ENCODE peak calls at places on chromosome 9, in eight cellular contexts. K is pancreas, Q is GM23248, I is neuronal stem cell, W is Caco-2, V is endothelial cell of umbilical vein, N is left ventricle myocardium inferior, R is stomach. S is an unnamed sample.
A peak's percentile ranks its signal among the peaks of the same experiment; 100 is the strongest.

GRCh38 chr9:128192601-128193371 is 1.4 kb upstream of the CIZ1 start:
- DNase-seq in K (peak; percentile 88), Q (peak; percentile 94), I (no peak), W (peak; percentile 92), V (peak; percentile 95), N (peak; percentile 61), R (peak; percentile 87), S (peak; percentile 97)

GRCh38 chr9:80498165-80498564 is 926.4 kb downstream of the TLE4 start:
- DNase-seq in K (no peak), Q (no peak), I (no peak), W (no peak), V (no peak), N (no peak), R (no peak), S (no peak)

GRCh38 chr9:108549184-108549583 is 306.6 kb downstream of the ACTL7B start:
- DNase-seq in K (no peak), Q (no peak), I (no peak), W (no peak), V (no peak), N (no peak), R (peak; percentile 62), S (peak; percentile 12)

GRCh38 chr9:20603524-20604268 is 18.6 kb downstream of the MLLT3 start:
- DNase-seq in K (no peak), Q (peak; percentile 45), I (peak; percentile 27), W (no peak), V (no peak), N (no peak), R (no peak), S (no peak)

GRCh38 chr9:92759990-92760893 is 4.4 kb downstream of the BICD2 start:
- DNase-seq in K (peak; percentile 70), Q (peak; percentile 84), I (no peak), W (no peak), V (no peak), N (peak; percentile 80), R (peak; percentile 82), S (no peak)

GRCh38 chr9:35237303-35237702 is 75.5 kb downstream of the UNC13B start:
- DNase-seq in K (no peak), Q (no peak), I (no peak), W (peak; percentile 51), V (no peak), N (no peak), R (peak; percentile 32), S (peak; percentile 70)

GRCh38 chr9:86184125-86184524 is 75.3 kb downstream of the C9orf153 start:
- DNase-seq in K (no peak), Q (no peak), I (no peak), W (no peak), V (no peak), N (no peak), R (no peak), S (no peak)

GRCh38 chr9:135087489-135087791 is at the start of gene OLFM1:
- DNase-seq in K (peak; percentile 91), Q (peak; percentile 90), I (peak; percentile 72), W (peak; percentile 59), V (peak; percentile 46), N (peak; percentile 79), R (peak; percentile 71), S (peak; percentile 19)

GRCh38 chr9:105419981-105420597 is 27.7 kb upstream of the FSD1L start:
- DNase-seq in K (no peak), Q (no peak), I (no peak), W (no peak), V (no peak), N (no peak), R (no peak), S (no peak)

GRCh38 chr9:121620777-121621437 is 30.5 kb upstream of the DAB2IP start:
- DNase-seq in K (no peak), Q (peak; percentile 47), I (no peak), W (peak; percentile 62), V (peak; percentile 35), N (no peak), R (no peak), S (no peak)

GRCh38 chr9:11915699-11916098 is 777.5 kb upstream of the TYRP1 start:
- DNase-seq in K (no peak), Q (no peak), I (no peak), W (no peak), V (no peak), N (no peak), R (no peak), S (no peak)

GRCh38 chr9:137186385-137186784 is 2.0 kb downstream of the ANAPC2 start:
- DNase-seq in K (no peak), Q (no peak), I (no peak), W (no peak), V (no peak), N (no peak), R (no peak), S (no peak)
- H3K4me3 ChIP-seq in K (no peak overlapping the region), Q (peak overlapping the region; percentile 83), I (no peak overlapping the region), W (no peak overlapping the region), V (no peak overlapping the region), N (peak overlapping the region; percentile 100), R (peak overlapping the region; percentile 96), S (no peak overlapping the region)

GRCh38 chr9:22033012-22033630 is 24.0 kb upstream of the CDKN2B start:
- DNase-seq in K (no peak), Q (no peak), I (no peak), W (no peak), V (no peak), N (no peak), R (no peak), S (no peak)

GRCh38 chr9:22037954-22038690 is 29.0 kb upstream of the CDKN2B start:
- DNase-seq in K (no peak), Q (peak; percentile 71), I (no peak), W (no peak), V (peak; percentile 51), N (no peak), R (no peak), S (peak; percentile 73)

GRCh38 chr9:22036866-22037626 is 27.9 kb upstream of the CDKN2B start:
- DNase-seq in K (no peak), Q (peak; percentile 40), I (no peak), W (no peak), V (no peak), N (no peak), R (no peak), S (no peak)

GRCh38 chr9:22039258-22039657 is 30.2 kb upstream of the CDKN2B start:
- DNase-seq in K (no peak), Q (no peak), I (no peak), W (no peak), V (no peak), N (no peak), R (no peak), S (no peak)

GRCh38 chr9:22035591-22036011 is 26.5 kb upstream of the CDKN2B start:
- DNase-seq in K (no peak), Q (peak; percentile 12), I (no peak), W (no peak), V (no peak), N (no peak), R (no peak), S (no peak)
- H3K4me1 ChIP-seq in K (peaks cover 6% of the 10 kb centered on the region), Q (peaks cover 36% of the 10 kb centered on the region), I (no peaks in the 10 kb centered on the region), W (peaks cover under 1% of the 10 kb centered on the region), V (peaks cover 1% of the 10 kb centered on the region), N (no peaks in the 10 kb centered on the region), R (peaks cover 13% of the 10 kb centered on the region), S (peaks cover 4% of the 10 kb centered on the region)

DNA sequence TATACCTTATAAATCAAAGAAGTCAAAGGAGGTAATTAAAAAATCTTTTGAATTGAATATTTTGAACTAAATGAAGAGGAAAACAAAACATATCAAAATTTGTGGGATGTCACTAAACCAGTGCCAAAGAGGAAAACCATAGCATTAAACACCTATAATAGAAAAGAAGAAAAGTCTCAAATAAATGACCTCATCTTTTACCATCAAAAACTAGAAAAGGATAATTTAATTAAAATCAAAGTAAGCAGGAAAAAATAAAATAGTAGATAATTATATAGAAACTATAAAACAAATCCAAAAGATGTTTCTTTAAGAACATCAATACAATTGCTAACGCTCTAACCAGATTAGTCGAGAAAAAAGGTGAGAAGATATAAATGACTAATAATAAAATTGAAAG is 47.8 kb downstream of the LPAR1 start:
- DNase-seq in K (no peak), Q (no peak), I (no peak), W (no peak), V (no peak), N (no peak), R (no peak), S (no peak)
- H3K4me3 ChIP-seq in K (no peak overlapping the region), Q (no peak overlapping the region), I (no peak overlapping the region), W (no peak overlapping the region), V (no peak overlapping the region), N (no peak overlapping the region), R (no peak overlapping the region), S (no peak overlapping the region)

DNA sequence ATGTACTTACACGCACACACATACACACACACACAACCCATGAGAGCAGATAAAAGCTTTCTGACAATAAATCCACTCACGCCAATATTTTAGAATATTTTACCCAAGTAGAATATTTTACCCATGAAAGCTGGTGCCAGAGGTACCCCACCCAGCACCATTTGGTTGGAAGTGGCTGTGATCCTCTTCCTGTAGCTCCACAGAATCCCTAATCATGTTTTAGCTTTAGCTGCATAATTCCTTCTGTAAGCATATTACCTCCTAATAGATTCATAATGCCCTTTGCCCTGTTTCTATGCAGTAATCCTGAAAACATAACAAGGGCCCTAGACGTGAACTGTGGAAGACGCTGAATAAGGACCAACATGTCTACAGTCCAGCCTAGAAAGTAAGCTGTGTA is 98.0 kb downstream of the USP20 start:
- DNase-seq in K (no peak), Q (no peak), I (no peak), W (no peak), V (peak; percentile 22), N (no peak), R (no peak), S (no peak)
- H3K4me1 ChIP-seq in K (no peaks in the 10 kb centered on the region), Q (peaks cover 50% of the 10 kb centered on the region), I (peaks cover 8% of the 10 kb centered on the region), W (no peaks in the 10 kb centered on the region), V (peaks cover 7% of the 10 kb centered on the region), N (peaks cover 61% of the 10 kb centered on the region), R (peaks cover 65% of the 10 kb centered on the region), S (no peaks in the 10 kb centered on the region)

GRCh38 chr9:133458643-133459312 is 1.0 kb upstream of the CACFD1 start:
- DNase-seq in K (no peak), Q (peak; percentile 20), I (no peak), W (peak; percentile 40), V (no peak), N (no peak), R (no peak), S (no peak)
- H3K4me3 ChIP-seq in K (no peak overlapping the region), Q (peak overlapping the region; percentile 77), I (peak overlapping the region; percentile 19), W (peak overlapping the region; percentile 40), V (no peak overlapping the region), N (peak overlapping the region; percentile 79), R (peak overlapping the region; percentile 63), S (no peak overlapping the region)

S was measured in small intestine.